ENCODE peak calls at places on chromosomes 13 and 19, in eight cellular contexts. One of them, this sample, is unnamed.

GRCh38 chr13:106471957-106472543 is 63.4 kb downstream of the EFNB2 start:
- DNase-seq in IMR-90: peak
- DNase-seq in HepG2: peak
- DNase-seq in fibroblast of lung: peak
- DNase-seq in neural progenitor cell: peak
- DNase-seq in K562: peak
- DNase-seq in GM23248: peak
- DNase-seq in colonic mucosa: peak
- DNase-seq in this sample: no peak

GRCh38 chr13:61040180-61040579 is 375.5 kb downstream of the PCDH20 start:
- DNase-seq in IMR-90: no peak
- DNase-seq in HepG2: no peak
- DNase-seq in fibroblast of lung: no peak
- DNase-seq in neural progenitor cell: no peak
- DNase-seq in K562: no peak
- DNase-seq in GM23248: no peak
- DNase-seq in colonic mucosa: no peak
- DNase-seq in this sample: no peak

GRCh38 chr13:103066079-103066880 is at the start of gene SLC10A2:
- DNase-seq in IMR-90: no peak
- DNase-seq in HepG2: no peak
- DNase-seq in fibroblast of lung: no peak
- DNase-seq in neural progenitor cell: peak
- DNase-seq in K562: no peak
- DNase-seq in GM23248: no peak
- DNase-seq in colonic mucosa: no peak
- DNase-seq in this sample: no peak

GRCh38 chr19:28960986-28961705 is 251.8 kb downstream of the UQCRFS1 start:
- DNase-seq in IMR-90: peak
- DNase-seq in HepG2: no peak
- DNase-seq in fibroblast of lung: peak
- DNase-seq in neural progenitor cell: no peak
- DNase-seq in K562: no peak
- DNase-seq in GM23248: peak
- DNase-seq in colonic mucosa: no peak
- DNase-seq in this sample: no peak

GRCh38 chr19:5170329-5170745 is 170.3 kb downstream of the PTPRS start:
- DNase-seq in IMR-90: no peak
- DNase-seq in HepG2: no peak
- DNase-seq in fibroblast of lung: no peak
- DNase-seq in neural progenitor cell: no peak
- DNase-seq in K562: peak
- DNase-seq in GM23248: no peak
- DNase-seq in colonic mucosa: peak
- DNase-seq in this sample: peak

GRCh38 chr19:49157445-49158224 is at the start of gene TRPM4:
- DNase-seq in IMR-90: peak
- DNase-seq in HepG2: peak
- DNase-seq in fibroblast of lung: peak
- DNase-seq in neural progenitor cell: peak
- DNase-seq in K562: peak
- DNase-seq in GM23248: peak
- DNase-seq in colonic mucosa: peak
- DNase-seq in this sample: peak

GRCh38 chr19:1133471-1133929 is 29.7 kb downstream of the GPX4 start:
- DNase-seq in IMR-90: no peak
- DNase-seq in HepG2: no peak
- DNase-seq in fibroblast of lung: no peak
- DNase-seq in neural progenitor cell: no peak
- DNase-seq in K562: peak
- DNase-seq in GM23248: no peak
- DNase-seq in colonic mucosa: peak
- DNase-seq in this sample: no peak

GRCh38 chr19:45645631-45646344 is 6.6 kb upstream of the EML2 start:
- DNase-seq in IMR-90: peak
- DNase-seq in HepG2: peak
- DNase-seq in fibroblast of lung: peak
- DNase-seq in neural progenitor cell: peak
- DNase-seq in K562: peak
- DNase-seq in GM23248: peak
- DNase-seq in colonic mucosa: peak
- DNase-seq in this sample: peak

GRCh38 chr19:16463991-16464575 is 7.7 kb downstream of the EPS15L1 start:
- DNase-seq in IMR-90: peak
- DNase-seq in HepG2: peak
- DNase-seq in fibroblast of lung: no peak
- DNase-seq in neural progenitor cell: no peak
- DNase-seq in K562: peak
- DNase-seq in GM23248: no peak
- DNase-seq in colonic mucosa: no peak
- DNase-seq in this sample: no peak

GRCh38 chr19:1761528-1762242 is 8.4 kb downstream of the ONECUT3 start:
- DNase-seq in IMR-90: no peak
- DNase-seq in HepG2: no peak
- DNase-seq in fibroblast of lung: no peak
- DNase-seq in neural progenitor cell: no peak
- DNase-seq in K562: no peak
- DNase-seq in GM23248: no peak
- DNase-seq in colonic mucosa: no peak
- DNase-seq in this sample: no peak

GRCh38 chr19:12789904-12790619 is 1.2 kb upstream of the JUNB start:
- DNase-seq in IMR-90: peak
- DNase-seq in HepG2: peak
- DNase-seq in fibroblast of lung: peak
- DNase-seq in neural progenitor cell: peak
- DNase-seq in K562: peak
- DNase-seq in GM23248: peak
- DNase-seq in colonic mucosa: peak
- DNase-seq in this sample: peak

GRCh38 chr19:798415-799075 is 1.3 kb downstream of the PTBP1 start:
- DNase-seq in IMR-90: no peak
- DNase-seq in HepG2: peak
- DNase-seq in fibroblast of lung: no peak
- DNase-seq in neural progenitor cell: peak
- DNase-seq in K562: no peak
- DNase-seq in GM23248: peak
- DNase-seq in colonic mucosa: peak
- DNase-seq in this sample: peak

GRCh38 chr19:1064661-1065605 is 2.0 kb upstream of the ARHGAP45 start:
- DNase-seq in IMR-90: peak
- DNase-seq in HepG2: no peak
- DNase-seq in fibroblast of lung: peak
- DNase-seq in neural progenitor cell: peak
- DNase-seq in K562: peak
- DNase-seq in GM23248: peak
- DNase-seq in colonic mucosa: peak
- DNase-seq in this sample: peak

GRCh38 chr13:48737689-48738088 is 84.0 kb downstream of the CYSLTR2 start:
- DNase-seq in IMR-90: no peak
- DNase-seq in HepG2: no peak
- DNase-seq in fibroblast of lung: no peak
- DNase-seq in neural progenitor cell: no peak
- DNase-seq in K562: no peak
- DNase-seq in GM23248: no peak
- DNase-seq in colonic mucosa: no peak
- DNase-seq in this sample: no peak

GRCh38 chr13:110017379-110017778 is 231.0 kb upstream of the IRS2 start:
- DNase-seq in IMR-90: peak
- DNase-seq in HepG2: no peak
- DNase-seq in fibroblast of lung: peak
- DNase-seq in neural progenitor cell: no peak
- DNase-seq in K562: no peak
- DNase-seq in GM23248: peak
- DNase-seq in colonic mucosa: no peak
- DNase-seq in this sample: no peak

GRCh38 chr19:57546513-57546912 is 13.2 kb downstream of the ZNF550 start:
- DNase-seq in IMR-90: no peak
- DNase-seq in HepG2: no peak
- DNase-seq in fibroblast of lung: no peak
- DNase-seq in neural progenitor cell: no peak
- DNase-seq in K562: no peak
- DNase-seq in GM23248: no peak
- DNase-seq in colonic mucosa: no peak
- DNase-seq in this sample: no peak
- H3K4me3 ChIP-seq in IMR-90: no peak
- H3K4me3 ChIP-seq in HepG2: no peak
- H3K4me3 ChIP-seq in fibroblast of lung: no peak
- H3K4me3 ChIP-seq in neural progenitor cell: no peak
- H3K4me3 ChIP-seq in K562: no peak
- H3K4me3 ChIP-seq in GM23248: no peak
- H3K4me3 ChIP-seq in colonic mucosa: no peak
- H3K4me3 ChIP-seq in this sample: peak

GRCh38 chr13:37475151-37475550 is 123.4 kb downstream of the POSTN start:
- DNase-seq in IMR-90: peak
- DNase-seq in HepG2: no peak
- DNase-seq in fibroblast of lung: no peak
- DNase-seq in neural progenitor cell: no peak
- DNase-seq in K562: no peak
- DNase-seq in GM23248: no peak
- DNase-seq in colonic mucosa: no peak
- DNase-seq in this sample: no peak

GRCh38 chr13:37479901-37480300 is 118.7 kb downstream of the POSTN start:
- DNase-seq in IMR-90: peak
- DNase-seq in HepG2: no peak
- DNase-seq in fibroblast of lung: peak
- DNase-seq in neural progenitor cell: no peak
- DNase-seq in K562: no peak
- DNase-seq in GM23248: no peak
- DNase-seq in colonic mucosa: no peak
- DNase-seq in this sample: no peak

GRCh38 chr13:37475966-37476365 is 122.6 kb downstream of the POSTN start:
- DNase-seq in IMR-90: peak
- DNase-seq in HepG2: no peak
- DNase-seq in fibroblast of lung: no peak
- DNase-seq in neural progenitor cell: no peak
- DNase-seq in K562: no peak
- DNase-seq in GM23248: peak
- DNase-seq in colonic mucosa: no peak
- DNase-seq in this sample: no peak

GRCh38 chr13:37473035-37473434 is 125.5 kb downstream of the POSTN start:
- DNase-seq in IMR-90: no peak
- DNase-seq in HepG2: no peak
- DNase-seq in fibroblast of lung: no peak
- DNase-seq in neural progenitor cell: no peak
- DNase-seq in K562: peak
- DNase-seq in GM23248: no peak
- DNase-seq in colonic mucosa: no peak
- DNase-seq in this sample: no peak

GRCh38 chr13:37476874-37477273 is 121.7 kb downstream of the POSTN start:
- DNase-seq in IMR-90: peak
- DNase-seq in HepG2: no peak
- DNase-seq in fibroblast of lung: peak
- DNase-seq in neural progenitor cell: peak
- DNase-seq in K562: no peak
- DNase-seq in GM23248: peak
- DNase-seq in colonic mucosa: no peak
- DNase-seq in this sample: no peak
- H3K9ac ChIP-seq in IMR-90: peak
- H3K9ac ChIP-seq in HepG2: no peak
- H3K9ac ChIP-seq in fibroblast of lung: no peak
- H3K9ac ChIP-seq in neural progenitor cell: no peak
- H3K9ac ChIP-seq in K562: no peak
- H3K9ac ChIP-seq in GM23248: peak
- H3K9ac ChIP-seq in colonic mucosa: no peak
- H3K9ac ChIP-seq in this sample: no peak

GRCh38 chr19:33497151-33497777 is 24.3 kb downstream of the PEPD start:
- DNase-seq in IMR-90: no peak
- DNase-seq in HepG2: no peak
- DNase-seq in fibroblast of lung: no peak
- DNase-seq in neural progenitor cell: no peak
- DNase-seq in K562: no peak
- DNase-seq in GM23248: no peak
- DNase-seq in colonic mucosa: no peak
- DNase-seq in this sample: peak

GRCh38 chr19:33496496-33496895 is 25.1 kb downstream of the PEPD start:
- DNase-seq in IMR-90: no peak
- DNase-seq in HepG2: no peak
- DNase-seq in fibroblast of lung: no peak
- DNase-seq in neural progenitor cell: no peak
- DNase-seq in K562: no peak
- DNase-seq in GM23248: no peak
- DNase-seq in colonic mucosa: no peak
- DNase-seq in this sample: peak

GRCh38 chr19:33493401-33494275 is 28.0 kb downstream of the PEPD start:
- DNase-seq in IMR-90: no peak
- DNase-seq in HepG2: no peak
- DNase-seq in fibroblast of lung: no peak
- DNase-seq in neural progenitor cell: no peak
- DNase-seq in K562: no peak
- DNase-seq in GM23248: no peak
- DNase-seq in colonic mucosa: no peak
- DNase-seq in this sample: peak

GRCh38 chr19:33497778-33498175 is 23.8 kb downstream of the PEPD start:
- DNase-seq in IMR-90: no peak
- DNase-seq in HepG2: no peak
- DNase-seq in fibroblast of lung: no peak
- DNase-seq in neural progenitor cell: no peak
- DNase-seq in K562: no peak
- DNase-seq in GM23248: no peak
- DNase-seq in colonic mucosa: no peak
- DNase-seq in this sample: peak

DNA sequence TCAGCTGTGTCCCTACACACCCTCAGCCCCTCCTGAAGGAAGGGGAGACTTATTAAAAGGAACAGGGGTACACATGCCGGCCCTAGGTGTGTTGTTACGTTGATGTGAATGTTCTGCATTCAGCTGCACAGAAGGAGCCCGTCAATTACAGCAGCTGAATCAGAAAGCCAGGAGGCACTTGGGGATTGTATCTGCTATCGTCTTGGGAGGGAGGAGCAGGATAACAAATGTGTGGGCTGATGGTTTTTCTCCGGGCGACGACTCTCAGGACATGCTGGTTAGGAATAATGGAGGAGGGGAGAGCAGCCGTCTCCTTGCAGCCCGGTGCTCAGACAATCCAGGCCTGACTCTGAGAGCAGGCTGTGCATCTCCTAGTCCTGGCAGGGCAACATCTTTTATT is 25.6 kb downstream of the PEPD start:
- DNase-seq in IMR-90: no peak
- DNase-seq in HepG2: no peak
- DNase-seq in fibroblast of lung: no peak
- DNase-seq in neural progenitor cell: no peak
- DNase-seq in K562: no peak
- DNase-seq in GM23248: no peak
- DNase-seq in colonic mucosa: no peak
- DNase-seq in this sample: no peak
- H3K4me3 ChIP-seq in IMR-90: no peak
- H3K4me3 ChIP-seq in HepG2: no peak
- H3K4me3 ChIP-seq in fibroblast of lung: no peak
- H3K4me3 ChIP-seq in neural progenitor cell: no peak
- H3K4me3 ChIP-seq in K562: no peak
- H3K4me3 ChIP-seq in GM23248: no peak
- H3K4me3 ChIP-seq in colonic mucosa: no peak
- H3K4me3 ChIP-seq in this sample: no peak

DNA sequence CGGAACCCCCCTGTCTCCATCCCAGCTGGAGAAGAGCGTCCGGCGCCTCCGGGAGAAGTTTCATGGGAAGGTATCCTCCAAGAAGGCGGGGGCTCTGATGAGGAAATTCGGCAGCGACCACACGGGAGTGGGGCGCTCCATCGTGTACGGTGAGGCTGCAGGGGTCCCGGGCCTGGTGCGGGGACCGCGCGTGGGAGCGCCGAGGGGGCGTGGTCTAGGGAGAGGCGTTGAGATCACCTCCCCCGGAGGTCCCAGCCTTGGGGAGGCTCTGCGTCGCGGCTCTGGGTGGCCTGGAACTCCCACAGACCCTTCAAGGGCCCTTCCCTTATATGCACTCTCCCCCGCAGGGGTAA is 763 bp downstream of the SHFL start:
- DNase-seq in IMR-90: no peak
- DNase-seq in HepG2: no peak
- DNase-seq in fibroblast of lung: no peak
- DNase-seq in neural progenitor cell: peak
- DNase-seq in K562: peak
- DNase-seq in GM23248: peak
- DNase-seq in colonic mucosa: no peak
- DNase-seq in this sample: no peak
- H3K9ac ChIP-seq in IMR-90: peak
- H3K9ac ChIP-seq in HepG2: peak
- H3K9ac ChIP-seq in fibroblast of lung: peak
- H3K9ac ChIP-seq in neural progenitor cell: no peak
- H3K9ac ChIP-seq in K562: peak
- H3K9ac ChIP-seq in GM23248: peak
- H3K9ac ChIP-seq in colonic mucosa: peak
- H3K9ac ChIP-seq in this sample: no peak